ENCODE peak calls at places on chromosomes 7 and 10, in seven cellular contexts. One of them, this sample, is unnamed.

GRCh38 chr7:143318661-143319060 is 2.8 kb downstream of the CLCN1 start:
- DNase-seq in sigmoid colon: no peak
- DNase-seq in AG04450: no peak
- DNase-seq in left lung: no peak
- DNase-seq in NCI-H1105 treated with DMSO at 0.1 percent for 48 hours: no peak
- DNase-seq in effector memory CD8-positive, alpha-beta T cell: no peak
- DNase-seq in GM04503: peak; percentile 17
- DNase-seq in this sample: no peak

GRCh38 chr7:70707823-70708243 is 424.1 kb upstream of the GALNT17 start:
- DNase-seq in sigmoid colon: no peak
- DNase-seq in AG04450: no peak
- DNase-seq in left lung: no peak
- DNase-seq in NCI-H1105 treated with DMSO at 0.1 percent for 48 hours: no peak
- DNase-seq in effector memory CD8-positive, alpha-beta T cell: no peak
- DNase-seq in GM04503: no peak
- DNase-seq in this sample: no peak

GRCh38 chr10:133033742-133034048 is 54.0 kb upstream of the ADGRA1 start:
- DNase-seq in sigmoid colon: no peak
- DNase-seq in AG04450: no peak
- DNase-seq in left lung: peak; percentile 67
- DNase-seq in NCI-H1105 treated with DMSO at 0.1 percent for 48 hours: no peak
- DNase-seq in effector memory CD8-positive, alpha-beta T cell: no peak
- DNase-seq in GM04503: no peak
- DNase-seq in this sample: no peak

GRCh38 chr7:35624299-35625186 is 70.4 kb downstream of the HERPUD2 start:
- DNase-seq in sigmoid colon: no peak
- DNase-seq in AG04450: no peak
- DNase-seq in left lung: no peak
- DNase-seq in NCI-H1105 treated with DMSO at 0.1 percent for 48 hours: peak; percentile 46
- DNase-seq in effector memory CD8-positive, alpha-beta T cell: peak; percentile 13
- DNase-seq in GM04503: no peak
- DNase-seq in this sample: no peak

GRCh38 chr10:121465215-121465614 is 133.0 kb downstream of the FGFR2 start:
- DNase-seq in sigmoid colon: no peak
- DNase-seq in AG04450: no peak
- DNase-seq in left lung: no peak
- DNase-seq in NCI-H1105 treated with DMSO at 0.1 percent for 48 hours: no peak
- DNase-seq in effector memory CD8-positive, alpha-beta T cell: no peak
- DNase-seq in GM04503: no peak
- DNase-seq in this sample: no peak

GRCh38 chr10:101686133-101686925 is 8.6 kb downstream of the FBXW4 start:
- DNase-seq in sigmoid colon: no peak
- DNase-seq in AG04450: no peak
- DNase-seq in left lung: no peak
- DNase-seq in NCI-H1105 treated with DMSO at 0.1 percent for 48 hours: no peak
- DNase-seq in effector memory CD8-positive, alpha-beta T cell: no peak
- DNase-seq in GM04503: no peak
- DNase-seq in this sample: no peak

GRCh38 chr7:98230746-98231471 is 19.7 kb downstream of the BHLHA15 start:
- DNase-seq in sigmoid colon: no peak
- DNase-seq in AG04450: no peak
- DNase-seq in left lung: peak; percentile 75
- DNase-seq in NCI-H1105 treated with DMSO at 0.1 percent for 48 hours: no peak
- DNase-seq in effector memory CD8-positive, alpha-beta T cell: no peak
- DNase-seq in GM04503: no peak
- DNase-seq in this sample: no peak

GRCh38 chr7:35725280-35725680 is 30.3 kb upstream of the HERPUD2 start:
- DNase-seq in sigmoid colon: no peak
- DNase-seq in AG04450: no peak
- DNase-seq in left lung: no peak
- DNase-seq in NCI-H1105 treated with DMSO at 0.1 percent for 48 hours: no peak
- DNase-seq in effector memory CD8-positive, alpha-beta T cell: peak; percentile 76
- DNase-seq in GM04503: no peak
- DNase-seq in this sample: no peak

GRCh38 chr10:48456361-48456804 is 148.5 kb downstream of the ARHGAP22 start:
- DNase-seq in sigmoid colon: peak; percentile 78
- DNase-seq in AG04450: no peak
- DNase-seq in left lung: peak; percentile 81
- DNase-seq in NCI-H1105 treated with DMSO at 0.1 percent for 48 hours: peak; percentile 2
- DNase-seq in effector memory CD8-positive, alpha-beta T cell: no peak
- DNase-seq in GM04503: no peak
- DNase-seq in this sample: peak; percentile 76

GRCh38 chr10:93224005-93224779 is 150.5 kb downstream of the CYP26A1 start:
- DNase-seq in sigmoid colon: no peak
- DNase-seq in AG04450: no peak
- DNase-seq in left lung: no peak
- DNase-seq in NCI-H1105 treated with DMSO at 0.1 percent for 48 hours: no peak
- DNase-seq in effector memory CD8-positive, alpha-beta T cell: no peak
- DNase-seq in GM04503: no peak
- DNase-seq in this sample: no peak

GRCh38 chr10:19788075-19788686 is 28.1 kb upstream of the PLXDC2 start:
- DNase-seq in sigmoid colon: no peak
- DNase-seq in AG04450: peak; percentile 32
- DNase-seq in left lung: no peak
- DNase-seq in NCI-H1105 treated with DMSO at 0.1 percent for 48 hours: no peak
- DNase-seq in effector memory CD8-positive, alpha-beta T cell: no peak
- DNase-seq in GM04503: peak; percentile 3
- DNase-seq in this sample: no peak

GRCh38 chr7:99504281-99504602 is 220 bp upstream of the ZKSCAN5 start:
- DNase-seq in sigmoid colon: no peak
- DNase-seq in AG04450: no peak
- DNase-seq in left lung: peak; percentile 98
- DNase-seq in NCI-H1105 treated with DMSO at 0.1 percent for 48 hours: no peak
- DNase-seq in effector memory CD8-positive, alpha-beta T cell: no peak
- DNase-seq in GM04503: no peak
- DNase-seq in this sample: no peak

GRCh38 chr7:48052748-48053147 is 17.4 kb downstream of the C7orf57 start:
- DNase-seq in sigmoid colon: no peak
- DNase-seq in AG04450: no peak
- DNase-seq in left lung: no peak
- DNase-seq in NCI-H1105 treated with DMSO at 0.1 percent for 48 hours: no peak
- DNase-seq in effector memory CD8-positive, alpha-beta T cell: no peak
- DNase-seq in GM04503: no peak
- DNase-seq in this sample: no peak

GRCh38 chr7:115910541-115911164 is 119.9 kb downstream of the TFEC start:
- DNase-seq in sigmoid colon: no peak
- DNase-seq in AG04450: no peak
- DNase-seq in left lung: no peak
- DNase-seq in NCI-H1105 treated with DMSO at 0.1 percent for 48 hours: peak; percentile 63
- DNase-seq in effector memory CD8-positive, alpha-beta T cell: no peak
- DNase-seq in GM04503: peak; percentile 3
- DNase-seq in this sample: no peak

This sample was measured in upper lobe of right lung.